ENCODE peak calls at places on chromosomes 12 and 14, in four cellular contexts. U is GM12865; Z is H9; N is CD4-positive, alpha-beta memory T cell. M is an unnamed sample.

GRCh38 chr12:91181053-91181452 is 1.6 kb downstream of the DCN start:
- DNase-seq in U (no peak), Z (no peak), N (no peak), M (no peak)

GRCh38 chr12:75364918-75365317 is 26.0 kb upstream of the GLIPR1L2 start:
- DNase-seq in N (no peak), U (no peak), Z (no peak), M (peak)

GRCh38 chr12:66074561-66074960 is 56.0 kb downstream of the LLPH start:
- DNase-seq in N (no peak), Z (no peak), U (no peak), M (no peak)

GRCh38 chr12:47950856-47951468 is 12.4 kb upstream of the TMEM106C start:
- DNase-seq in Z (no peak), U (no peak), N (no peak), M (no peak)

GRCh38 chr14:69941768-69942742 is 62.8 kb downstream of the SMOC1 start:
- DNase-seq in N (no peak), U (no peak), Z (no peak), M (no peak)

GRCh38 chr14:68548194-68549056 is 244.4 kb downstream of the ZFP36L1 start:
- DNase-seq in U (no peak), N (no peak), Z (no peak), M (no peak)

GRCh38 chr14:23805761-23806160 is 147.8 kb upstream of the DHRS4 start:
- DNase-seq in N (no peak), Z (no peak), U (no peak), M (peak)

GRCh38 chr12:11664101-11664500 is 14.6 kb downstream of the ETV6 start:
- DNase-seq in U (no peak), Z (no peak), N (no peak), M (no peak)

GRCh38 chr12:13167226-13167625 is 29.3 kb upstream of the EMP1 start:
- DNase-seq in N (no peak), Z (no peak), U (no peak), M (no peak)

GRCh38 chr14:67908061-67908767 is 88.6 kb downstream of the RAD51B start:
- DNase-seq in Z (no peak), N (no peak), U (no peak), M (no peak)

GRCh38 chr12:55757701-55758100 is 14.8 kb downstream of the GDF11 start:
- DNase-seq in U (no peak), N (no peak), Z (no peak), M (no peak)

GRCh38 chr12:76704693-76705092 is 59.2 kb upstream of the ZDHHC17 start:
- DNase-seq in Z (no peak), N (no peak), U (no peak), M (no peak)

GRCh38 chr12:132028111-132028510 is 78.4 kb downstream of the EP400 start:
- DNase-seq in N (no peak), Z (no peak), U (no peak), M (no peak)

GRCh38 chr14:68958553-68958952 is 20.5 kb downstream of the ACTN1 start:
- DNase-seq in N (no peak), U (no peak), Z (no peak), M (no peak)

GRCh38 chr14:98136420-98136819 is 1135.6 kb downstream of the BCL11B start:
- DNase-seq in Z (no peak), U (no peak), N (no peak), M (no peak)

GRCh38 chr14:36646664-36647416 is 14.8 kb upstream of the PAX9 start:
- DNase-seq in Z (peak), N (no peak), U (no peak), M (no peak)

GRCh38 chr12:58804749-58805148 is 115.6 kb downstream of the LRIG3 start:
- DNase-seq in U (peak), N (no peak), Z (no peak), M (peak)

M was measured in OCI-M1.